ENCODE peak calls at places on chromosome 1, in six cellular contexts. One of them, this sample, is unnamed.
A peak's percentile ranks its signal among the peaks of the same experiment; 100 is the strongest.

GRCh38 chr1:240888039-240888786 is 276.3 kb upstream of the GREM2 start:
- DNase-seq in progenitor cell of endocrine pancreas: peak; percentile 62
- DNase-seq in memory B cell: peak; percentile 30
- DNase-seq in RPMI7951: no peak
- DNase-seq in K562: peak; percentile 66
- DNase-seq in COR-L47: peak; percentile 27
- DNase-seq in this sample: peak; percentile 23

GRCh38 chr1:48036693-48037386 is 39.7 kb upstream of the TRABD2B start:
- DNase-seq in progenitor cell of endocrine pancreas: no peak
- DNase-seq in memory B cell: no peak
- DNase-seq in RPMI7951: peak; percentile 33
- DNase-seq in K562: no peak
- DNase-seq in COR-L47: no peak
- DNase-seq in this sample: no peak

GRCh38 chr1:58809327-58810040 is 25.6 kb upstream of the JUN start:
- DNase-seq in progenitor cell of endocrine pancreas: no peak
- DNase-seq in memory B cell: no peak
- DNase-seq in RPMI7951: peak; percentile 36
- DNase-seq in K562: no peak
- DNase-seq in COR-L47: no peak
- DNase-seq in this sample: no peak

GRCh38 chr1:56527548-56528302 is 51.6 kb downstream of the PLPP3 start:
- DNase-seq in progenitor cell of endocrine pancreas: no peak
- DNase-seq in memory B cell: no peak
- DNase-seq in RPMI7951: no peak
- DNase-seq in K562: no peak
- DNase-seq in COR-L47: peak; percentile 71
- DNase-seq in this sample: no peak

GRCh38 chr1:84271452-84272273 is 29.8 kb upstream of the SAMD13 start:
- DNase-seq in progenitor cell of endocrine pancreas: no peak
- DNase-seq in memory B cell: peak; percentile 18
- DNase-seq in RPMI7951: peak; percentile 79
- DNase-seq in K562: no peak
- DNase-seq in COR-L47: no peak
- DNase-seq in this sample: no peak

GRCh38 chr1:201556841-201557571 is 18.1 kb downstream of the NAV1 start:
- DNase-seq in progenitor cell of endocrine pancreas: no peak
- DNase-seq in memory B cell: no peak
- DNase-seq in RPMI7951: peak; percentile 85
- DNase-seq in K562: no peak
- DNase-seq in COR-L47: no peak
- DNase-seq in this sample: no peak

GRCh38 chr1:155867766-155868165 is 8.4 kb downstream of the SYT11 start:
- DNase-seq in progenitor cell of endocrine pancreas: no peak
- DNase-seq in memory B cell: no peak
- DNase-seq in RPMI7951: no peak
- DNase-seq in K562: peak; percentile 45
- DNase-seq in COR-L47: no peak
- DNase-seq in this sample: no peak

GRCh38 chr1:1157426-1157913 is 16.2 kb upstream of the TTLL10 start:
- DNase-seq in progenitor cell of endocrine pancreas: no peak
- DNase-seq in memory B cell: no peak
- DNase-seq in RPMI7951: peak; percentile 92
- DNase-seq in K562: peak; percentile 94
- DNase-seq in COR-L47: no peak
- DNase-seq in this sample: peak; percentile 45

GRCh38 chr1:225754940-225755635 is 22.5 kb upstream of the SRP9 start:
- DNase-seq in progenitor cell of endocrine pancreas: no peak
- DNase-seq in memory B cell: no peak
- DNase-seq in RPMI7951: peak; percentile 99
- DNase-seq in K562: no peak
- DNase-seq in COR-L47: no peak
- DNase-seq in this sample: no peak

GRCh38 chr1:7899741-7900140 is 40.9 kb downstream of the TNFRSF9 start:
- DNase-seq in progenitor cell of endocrine pancreas: no peak
- DNase-seq in memory B cell: no peak
- DNase-seq in RPMI7951: peak; percentile 74
- DNase-seq in K562: no peak
- DNase-seq in COR-L47: no peak
- DNase-seq in this sample: no peak

GRCh38 chr1:7117599-7118281 is 332.5 kb downstream of the CAMTA1 start:
- DNase-seq in progenitor cell of endocrine pancreas: no peak
- DNase-seq in memory B cell: no peak
- DNase-seq in RPMI7951: peak; percentile 98
- DNase-seq in K562: peak; percentile 13
- DNase-seq in COR-L47: no peak
- DNase-seq in this sample: peak; percentile 26